ENCODE peak calls at places on chromosomes 6 and 20, in nine cellular contexts. One of them, this sample, is unnamed.
A peak's percentile ranks its signal among the peaks of the same experiment; 100 is the strongest.

GRCh38 chr6:21213492-21213891 is 380.1 kb upstream of the SOX4 start:
- DNase-seq in astrocyte: no peak
- DNase-seq in GM23248: no peak
- DNase-seq in amygdala: no peak
- DNase-seq in stimulated activated CD8-positive, alpha-beta memory T cell treated with anti-CD3 and anti-CD28 coated beads, Interleukin-15, amount 100 ng/mL, for 24 hours: no peak
- DNase-seq in activated T-cell treated with anti-CD3 and anti-CD28 coated beads for 1 hour: no peak
- DNase-seq in nucleus accumbens: no peak
- DNase-seq in astrocyte of the spinal cord: no peak
- DNase-seq in B cell: no peak
- DNase-seq in this sample: no peak

GRCh38 chr20:50250748-50251382 is 60.2 kb downstream of the CEBPB start:
- DNase-seq in astrocyte: no peak
- DNase-seq in astrocyte of the spinal cord: no peak
- DNase-seq in amygdala: no peak
- DNase-seq in B cell: no peak
- DNase-seq in GM23248: no peak
- DNase-seq in activated T-cell treated with anti-CD3 and anti-CD28 coated beads for 1 hour: no peak
- DNase-seq in stimulated activated CD8-positive, alpha-beta memory T cell treated with anti-CD3 and anti-CD28 coated beads, Interleukin-15, amount 100 ng/mL, for 24 hours: no peak
- DNase-seq in nucleus accumbens: no peak
- DNase-seq in this sample: no peak

GRCh38 chr20:48691523-48691922 is 136.3 kb downstream of the PREX1 start:
- DNase-seq in stimulated activated CD8-positive, alpha-beta memory T cell treated with anti-CD3 and anti-CD28 coated beads, Interleukin-15, amount 100 ng/mL, for 24 hours: no peak
- DNase-seq in GM23248: no peak
- DNase-seq in activated T-cell treated with anti-CD3 and anti-CD28 coated beads for 1 hour: no peak
- DNase-seq in amygdala: no peak
- DNase-seq in astrocyte: no peak
- DNase-seq in astrocyte of the spinal cord: no peak
- DNase-seq in B cell: no peak
- DNase-seq in nucleus accumbens: no peak
- DNase-seq in this sample: no peak

GRCh38 chr6:72811971-72812421 is 190.1 kb downstream of the KCNQ5 start:
- DNase-seq in astrocyte of the spinal cord: peak; percentile 34
- DNase-seq in stimulated activated CD8-positive, alpha-beta memory T cell treated with anti-CD3 and anti-CD28 coated beads, Interleukin-15, amount 100 ng/mL, for 24 hours: no peak
- DNase-seq in activated T-cell treated with anti-CD3 and anti-CD28 coated beads for 1 hour: no peak
- DNase-seq in B cell: no peak
- DNase-seq in GM23248: peak; percentile 70
- DNase-seq in astrocyte: peak; percentile 36
- DNase-seq in nucleus accumbens: no peak
- DNase-seq in amygdala: no peak
- DNase-seq in this sample: no peak

GRCh38 chr6:24547243-24547642 is 52.5 kb downstream of the ALDH5A1 start:
- DNase-seq in B cell: peak; percentile 10
- DNase-seq in GM23248: peak; percentile 10
- DNase-seq in stimulated activated CD8-positive, alpha-beta memory T cell treated with anti-CD3 and anti-CD28 coated beads, Interleukin-15, amount 100 ng/mL, for 24 hours: no peak
- DNase-seq in nucleus accumbens: no peak
- DNase-seq in amygdala: no peak
- DNase-seq in activated T-cell treated with anti-CD3 and anti-CD28 coated beads for 1 hour: no peak
- DNase-seq in astrocyte of the spinal cord: no peak
- DNase-seq in astrocyte: no peak
- DNase-seq in this sample: no peak

GRCh38 chr20:64102647-64103354 is 4.6 kb downstream of the NPBWR2 start:
- DNase-seq in astrocyte of the spinal cord: no peak
- DNase-seq in stimulated activated CD8-positive, alpha-beta memory T cell treated with anti-CD3 and anti-CD28 coated beads, Interleukin-15, amount 100 ng/mL, for 24 hours: no peak
- DNase-seq in GM23248: no peak
- DNase-seq in B cell: no peak
- DNase-seq in activated T-cell treated with anti-CD3 and anti-CD28 coated beads for 1 hour: no peak
- DNase-seq in nucleus accumbens: no peak
- DNase-seq in amygdala: no peak
- DNase-seq in astrocyte: no peak
- DNase-seq in this sample: peak; percentile 78

GRCh38 chr20:57985278-57985677 is 243.2 kb downstream of the ANKRD60 start:
- DNase-seq in astrocyte: no peak
- DNase-seq in activated T-cell treated with anti-CD3 and anti-CD28 coated beads for 1 hour: no peak
- DNase-seq in B cell: no peak
- DNase-seq in GM23248: no peak
- DNase-seq in amygdala: no peak
- DNase-seq in stimulated activated CD8-positive, alpha-beta memory T cell treated with anti-CD3 and anti-CD28 coated beads, Interleukin-15, amount 100 ng/mL, for 24 hours: no peak
- DNase-seq in astrocyte of the spinal cord: no peak
- DNase-seq in nucleus accumbens: no peak
- DNase-seq in this sample: no peak

GRCh38 chr6:81895511-81896185 is 143.2 kb upstream of the TENT5A start:
- DNase-seq in B cell: no peak
- DNase-seq in astrocyte of the spinal cord: peak; percentile 98
- DNase-seq in stimulated activated CD8-positive, alpha-beta memory T cell treated with anti-CD3 and anti-CD28 coated beads, Interleukin-15, amount 100 ng/mL, for 24 hours: no peak
- DNase-seq in GM23248: peak; percentile 84
- DNase-seq in activated T-cell treated with anti-CD3 and anti-CD28 coated beads for 1 hour: no peak
- DNase-seq in amygdala: no peak
- DNase-seq in nucleus accumbens: no peak
- DNase-seq in astrocyte: peak; percentile 99
- DNase-seq in this sample: no peak

GRCh38 chr6:139124887-139125672 is 9.8 kb upstream of the HECA start:
- DNase-seq in GM23248: peak; percentile 66
- DNase-seq in astrocyte: peak; percentile 55
- DNase-seq in astrocyte of the spinal cord: peak; percentile 62
- DNase-seq in stimulated activated CD8-positive, alpha-beta memory T cell treated with anti-CD3 and anti-CD28 coated beads, Interleukin-15, amount 100 ng/mL, for 24 hours: no peak
- DNase-seq in B cell: peak; percentile 48
- DNase-seq in nucleus accumbens: no peak
- DNase-seq in amygdala: no peak
- DNase-seq in activated T-cell treated with anti-CD3 and anti-CD28 coated beads for 1 hour: peak; percentile 61
- DNase-seq in this sample: no peak

GRCh38 chr20:52923123-52923543 is 49.0 kb upstream of the TSHZ2 start:
- DNase-seq in GM23248: peak; percentile 99
- DNase-seq in astrocyte of the spinal cord: peak; percentile 94
- DNase-seq in stimulated activated CD8-positive, alpha-beta memory T cell treated with anti-CD3 and anti-CD28 coated beads, Interleukin-15, amount 100 ng/mL, for 24 hours: no peak
- DNase-seq in nucleus accumbens: no peak
- DNase-seq in B cell: no peak
- DNase-seq in amygdala: no peak
- DNase-seq in astrocyte: peak; percentile 100
- DNase-seq in activated T-cell treated with anti-CD3 and anti-CD28 coated beads for 1 hour: no peak
- DNase-seq in this sample: no peak

GRCh38 chr6:98124176-98124575 is 710.2 kb upstream of the POU3F2 start:
- DNase-seq in astrocyte of the spinal cord: peak; percentile 56
- DNase-seq in nucleus accumbens: no peak
- DNase-seq in B cell: no peak
- DNase-seq in GM23248: peak; percentile 11
- DNase-seq in amygdala: no peak
- DNase-seq in stimulated activated CD8-positive, alpha-beta memory T cell treated with anti-CD3 and anti-CD28 coated beads, Interleukin-15, amount 100 ng/mL, for 24 hours: no peak
- DNase-seq in activated T-cell treated with anti-CD3 and anti-CD28 coated beads for 1 hour: no peak
- DNase-seq in astrocyte: peak; percentile 86
- DNase-seq in this sample: no peak

GRCh38 chr6:26296857-26297648 is 67.9 kb upstream of the BTN3A2 start:
- DNase-seq in GM23248: peak; percentile 51
- DNase-seq in astrocyte: no peak
- DNase-seq in amygdala: no peak
- DNase-seq in activated T-cell treated with anti-CD3 and anti-CD28 coated beads for 1 hour: no peak
- DNase-seq in nucleus accumbens: no peak
- DNase-seq in astrocyte of the spinal cord: peak; percentile 37
- DNase-seq in B cell: no peak
- DNase-seq in stimulated activated CD8-positive, alpha-beta memory T cell treated with anti-CD3 and anti-CD28 coated beads, Interleukin-15, amount 100 ng/mL, for 24 hours: no peak
- DNase-seq in this sample: no peak

GRCh38 chr6:52958546-52959255 is 36.4 kb downstream of the GSTA4 start:
- DNase-seq in GM23248: no peak
- DNase-seq in astrocyte of the spinal cord: no peak
- DNase-seq in B cell: no peak
- DNase-seq in astrocyte: no peak
- DNase-seq in amygdala: no peak
- DNase-seq in stimulated activated CD8-positive, alpha-beta memory T cell treated with anti-CD3 and anti-CD28 coated beads, Interleukin-15, amount 100 ng/mL, for 24 hours: no peak
- DNase-seq in nucleus accumbens: no peak
- DNase-seq in activated T-cell treated with anti-CD3 and anti-CD28 coated beads for 1 hour: no peak
- DNase-seq in this sample: no peak

GRCh38 chr20:43988867-43989266 is 74.2 kb downstream of the TOX2 start:
- DNase-seq in nucleus accumbens: no peak
- DNase-seq in B cell: no peak
- DNase-seq in astrocyte of the spinal cord: peak; percentile 29
- DNase-seq in activated T-cell treated with anti-CD3 and anti-CD28 coated beads for 1 hour: no peak
- DNase-seq in GM23248: peak; percentile 61
- DNase-seq in astrocyte: peak; percentile 44
- DNase-seq in stimulated activated CD8-positive, alpha-beta memory T cell treated with anti-CD3 and anti-CD28 coated beads, Interleukin-15, amount 100 ng/mL, for 24 hours: no peak
- DNase-seq in amygdala: no peak
- DNase-seq in this sample: no peak

GRCh38 chr6:133551436-133551835 is 310.3 kb downstream of the EYA4 start:
- DNase-seq in GM23248: no peak
- DNase-seq in astrocyte: no peak
- DNase-seq in nucleus accumbens: no peak
- DNase-seq in B cell: no peak
- DNase-seq in activated T-cell treated with anti-CD3 and anti-CD28 coated beads for 1 hour: no peak
- DNase-seq in stimulated activated CD8-positive, alpha-beta memory T cell treated with anti-CD3 and anti-CD28 coated beads, Interleukin-15, amount 100 ng/mL, for 24 hours: no peak
- DNase-seq in astrocyte of the spinal cord: no peak
- DNase-seq in amygdala: no peak
- DNase-seq in this sample: no peak

GRCh38 chr6:5728726-5729434 is 277.8 kb downstream of the NRN1 start:
- DNase-seq in activated T-cell treated with anti-CD3 and anti-CD28 coated beads for 1 hour: no peak
- DNase-seq in B cell: no peak
- DNase-seq in nucleus accumbens: no peak
- DNase-seq in stimulated activated CD8-positive, alpha-beta memory T cell treated with anti-CD3 and anti-CD28 coated beads, Interleukin-15, amount 100 ng/mL, for 24 hours: no peak
- DNase-seq in astrocyte: peak; percentile 66
- DNase-seq in GM23248: peak; percentile 78
- DNase-seq in astrocyte of the spinal cord: peak; percentile 48
- DNase-seq in amygdala: no peak
- DNase-seq in this sample: no peak

GRCh38 chr6:170039156-170040114 is 251.4 kb downstream of the DLL1 start:
- DNase-seq in B cell: no peak
- DNase-seq in stimulated activated CD8-positive, alpha-beta memory T cell treated with anti-CD3 and anti-CD28 coated beads, Interleukin-15, amount 100 ng/mL, for 24 hours: no peak
- DNase-seq in GM23248: no peak
- DNase-seq in astrocyte: no peak
- DNase-seq in amygdala: no peak
- DNase-seq in activated T-cell treated with anti-CD3 and anti-CD28 coated beads for 1 hour: no peak
- DNase-seq in nucleus accumbens: no peak
- DNase-seq in astrocyte of the spinal cord: no peak
- DNase-seq in this sample: no peak

GRCh38 chr20:55882922-55883321 is 122.4 kb downstream of the CBLN4 start:
- DNase-seq in amygdala: no peak
- DNase-seq in astrocyte: no peak
- DNase-seq in B cell: no peak
- DNase-seq in activated T-cell treated with anti-CD3 and anti-CD28 coated beads for 1 hour: no peak
- DNase-seq in astrocyte of the spinal cord: no peak
- DNase-seq in GM23248: no peak
- DNase-seq in stimulated activated CD8-positive, alpha-beta memory T cell treated with anti-CD3 and anti-CD28 coated beads, Interleukin-15, amount 100 ng/mL, for 24 hours: no peak
- DNase-seq in nucleus accumbens: no peak
- DNase-seq in this sample: no peak

GRCh38 chr6:98924647-98925046 is 23.1 kb downstream of the FBXL4 start:
- DNase-seq in nucleus accumbens: no peak
- DNase-seq in activated T-cell treated with anti-CD3 and anti-CD28 coated beads for 1 hour: no peak
- DNase-seq in GM23248: no peak
- DNase-seq in stimulated activated CD8-positive, alpha-beta memory T cell treated with anti-CD3 and anti-CD28 coated beads, Interleukin-15, amount 100 ng/mL, for 24 hours: no peak
- DNase-seq in amygdala: no peak
- DNase-seq in astrocyte: no peak
- DNase-seq in astrocyte of the spinal cord: no peak
- DNase-seq in B cell: no peak
- DNase-seq in this sample: no peak

GRCh38 chr20:1467355-1468116 is 887 bp upstream of the NSFL1C start:
- DNase-seq in astrocyte of the spinal cord: no peak
- DNase-seq in activated T-cell treated with anti-CD3 and anti-CD28 coated beads for 1 hour: peak; percentile 14
- DNase-seq in nucleus accumbens: no peak
- DNase-seq in GM23248: no peak
- DNase-seq in B cell: peak; percentile 63
- DNase-seq in astrocyte: no peak
- DNase-seq in stimulated activated CD8-positive, alpha-beta memory T cell treated with anti-CD3 and anti-CD28 coated beads, Interleukin-15, amount 100 ng/mL, for 24 hours: no peak
- DNase-seq in amygdala: no peak
- DNase-seq in this sample: no peak

GRCh38 chr6:158329531-158329930 is 17.3 kb downstream of the TULP4 start:
- DNase-seq in nucleus accumbens: no peak
- DNase-seq in B cell: no peak
- DNase-seq in amygdala: no peak
- DNase-seq in GM23248: peak; percentile 22
- DNase-seq in astrocyte of the spinal cord: no peak
- DNase-seq in astrocyte: no peak
- DNase-seq in stimulated activated CD8-positive, alpha-beta memory T cell treated with anti-CD3 and anti-CD28 coated beads, Interleukin-15, amount 100 ng/mL, for 24 hours: no peak
- DNase-seq in activated T-cell treated with anti-CD3 and anti-CD28 coated beads for 1 hour: no peak
- DNase-seq in this sample: no peak

GRCh38 chr6:362924-363249 is 28.7 kb upstream of the IRF4 start:
- DNase-seq in astrocyte: no peak
- DNase-seq in activated T-cell treated with anti-CD3 and anti-CD28 coated beads for 1 hour: no peak
- DNase-seq in B cell: no peak
- DNase-seq in nucleus accumbens: no peak
- DNase-seq in GM23248: no peak
- DNase-seq in astrocyte of the spinal cord: no peak
- DNase-seq in stimulated activated CD8-positive, alpha-beta memory T cell treated with anti-CD3 and anti-CD28 coated beads, Interleukin-15, amount 100 ng/mL, for 24 hours: no peak
- DNase-seq in amygdala: no peak
- DNase-seq in this sample: no peak

GRCh38 chr6:84258268-84258667 is 30.8 kb upstream of the CEP162 start:
- DNase-seq in astrocyte of the spinal cord: no peak
- DNase-seq in GM23248: peak; percentile 7
- DNase-seq in astrocyte: no peak
- DNase-seq in amygdala: no peak
- DNase-seq in B cell: no peak
- DNase-seq in nucleus accumbens: peak; percentile 4
- DNase-seq in activated T-cell treated with anti-CD3 and anti-CD28 coated beads for 1 hour: no peak
- DNase-seq in stimulated activated CD8-positive, alpha-beta memory T cell treated with anti-CD3 and anti-CD28 coated beads, Interleukin-15, amount 100 ng/mL, for 24 hours: no peak
- DNase-seq in this sample: no peak

GRCh38 chr6:129131282-129131681 is 248.3 kb downstream of the LAMA2 start:
- DNase-seq in astrocyte of the spinal cord: peak; percentile 59
- DNase-seq in B cell: no peak
- DNase-seq in amygdala: no peak
- DNase-seq in stimulated activated CD8-positive, alpha-beta memory T cell treated with anti-CD3 and anti-CD28 coated beads, Interleukin-15, amount 100 ng/mL, for 24 hours: no peak
- DNase-seq in nucleus accumbens: no peak
- DNase-seq in GM23248: no peak
- DNase-seq in astrocyte: no peak
- DNase-seq in activated T-cell treated with anti-CD3 and anti-CD28 coated beads for 1 hour: no peak
- DNase-seq in this sample: no peak

GRCh38 chr20:34065260-34065659 is 46.8 kb downstream of the EIF2S2 start:
- DNase-seq in B cell: no peak
- DNase-seq in amygdala: no peak
- DNase-seq in activated T-cell treated with anti-CD3 and anti-CD28 coated beads for 1 hour: no peak
- DNase-seq in nucleus accumbens: no peak
- DNase-seq in stimulated activated CD8-positive, alpha-beta memory T cell treated with anti-CD3 and anti-CD28 coated beads, Interleukin-15, amount 100 ng/mL, for 24 hours: no peak
- DNase-seq in astrocyte: peak; percentile 82
- DNase-seq in GM23248: peak; percentile 76
- DNase-seq in astrocyte of the spinal cord: peak; percentile 45
- DNase-seq in this sample: no peak

GRCh38 chr20:56111951-56112730 is 106.8 kb upstream of the CBLN4 start:
- DNase-seq in B cell: no peak
- DNase-seq in astrocyte of the spinal cord: no peak
- DNase-seq in amygdala: peak; percentile 11
- DNase-seq in GM23248: no peak
- DNase-seq in activated T-cell treated with anti-CD3 and anti-CD28 coated beads for 1 hour: no peak
- DNase-seq in astrocyte: no peak
- DNase-seq in stimulated activated CD8-positive, alpha-beta memory T cell treated with anti-CD3 and anti-CD28 coated beads, Interleukin-15, amount 100 ng/mL, for 24 hours: no peak
- DNase-seq in nucleus accumbens: no peak
- DNase-seq in this sample: peak; percentile 61

GRCh38 chr20:62899633-62900051 is 26.7 kb downstream of the DIDO1 start:
- DNase-seq in astrocyte of the spinal cord: no peak
- DNase-seq in stimulated activated CD8-positive, alpha-beta memory T cell treated with anti-CD3 and anti-CD28 coated beads, Interleukin-15, amount 100 ng/mL, for 24 hours: no peak
- DNase-seq in amygdala: no peak
- DNase-seq in B cell: no peak
- DNase-seq in GM23248: peak; percentile 32
- DNase-seq in activated T-cell treated with anti-CD3 and anti-CD28 coated beads for 1 hour: no peak
- DNase-seq in astrocyte: no peak
- DNase-seq in nucleus accumbens: no peak
- DNase-seq in this sample: no peak

GRCh38 chr6:1792989-1793388 is 183.3 kb downstream of the FOXC1 start:
- DNase-seq in GM23248: peak; percentile 48
- DNase-seq in astrocyte: no peak
- DNase-seq in astrocyte of the spinal cord: no peak
- DNase-seq in stimulated activated CD8-positive, alpha-beta memory T cell treated with anti-CD3 and anti-CD28 coated beads, Interleukin-15, amount 100 ng/mL, for 24 hours: no peak
- DNase-seq in amygdala: no peak
- DNase-seq in nucleus accumbens: no peak
- DNase-seq in activated T-cell treated with anti-CD3 and anti-CD28 coated beads for 1 hour: no peak
- DNase-seq in B cell: no peak
- DNase-seq in this sample: no peak

GRCh38 chr6:5665173-5665572 is 341.6 kb downstream of the NRN1 start:
- DNase-seq in stimulated activated CD8-positive, alpha-beta memory T cell treated with anti-CD3 and anti-CD28 coated beads, Interleukin-15, amount 100 ng/mL, for 24 hours: no peak
- DNase-seq in nucleus accumbens: no peak
- DNase-seq in activated T-cell treated with anti-CD3 and anti-CD28 coated beads for 1 hour: peak; percentile 4
- DNase-seq in B cell: peak; percentile 54
- DNase-seq in astrocyte of the spinal cord: no peak
- DNase-seq in GM23248: no peak
- DNase-seq in amygdala: no peak
- DNase-seq in astrocyte: no peak
- DNase-seq in this sample: no peak

GRCh38 chr6:14129572-14129971 is 12.0 kb downstream of the CD83 start:
- DNase-seq in B cell: no peak
- DNase-seq in activated T-cell treated with anti-CD3 and anti-CD28 coated beads for 1 hour: no peak
- DNase-seq in nucleus accumbens: no peak
- DNase-seq in amygdala: peak; percentile 44
- DNase-seq in stimulated activated CD8-positive, alpha-beta memory T cell treated with anti-CD3 and anti-CD28 coated beads, Interleukin-15, amount 100 ng/mL, for 24 hours: no peak
- DNase-seq in astrocyte of the spinal cord: peak; percentile 69
- DNase-seq in astrocyte: peak; percentile 73
- DNase-seq in GM23248: peak; percentile 68
- DNase-seq in this sample: peak; percentile 65

GRCh38 chr20:61303675-61304074 is 51.6 kb downstream of the CDH4 start:
- DNase-seq in astrocyte: no peak
- DNase-seq in amygdala: no peak
- DNase-seq in stimulated activated CD8-positive, alpha-beta memory T cell treated with anti-CD3 and anti-CD28 coated beads, Interleukin-15, amount 100 ng/mL, for 24 hours: no peak
- DNase-seq in GM23248: no peak
- DNase-seq in astrocyte of the spinal cord: no peak
- DNase-seq in nucleus accumbens: no peak
- DNase-seq in activated T-cell treated with anti-CD3 and anti-CD28 coated beads for 1 hour: no peak
- DNase-seq in B cell: no peak
- DNase-seq in this sample: no peak

This sample was measured in C1 segment of cervical spinal cord.